ENCODE peak calls at places on chromosomes 16 and 17, in ten cellular contexts. I is caudate nucleus; C is lung; R is LHCN-M2; H is retina; A is stimulated activated CD4-positive, alpha-beta T cell treated with anti-CD3 and anti-CD28 coated beads, Interleukin-4, amount 100 ng/mL, for 4 hours; O is RWPE1; K is cardiac muscle cell; U is GM04504; W is EL. Y is an unnamed sample.

GRCh38 chr16:79997257-79997656 is 396.7 kb upstream of the MAF start:
- DNase-seq in U (no peak), H (no peak), K (peak), A (no peak), R (peak), C (no peak), W (peak), O (no peak), I (no peak), Y (no peak)

GRCh38 chr17:29059281-29059680 is 16.3 kb downstream of the PIPOX start:
- DNase-seq in R (peak), H (no peak), I (no peak), U (peak), O (peak), C (no peak), K (no peak), W (peak), A (no peak), Y (no peak)

GRCh38 chr16:83899272-83899897 is 470 bp downstream of the MLYCD start:
- DNase-seq in I (no peak), A (peak), K (peak), O (peak), U (no peak), H (peak), C (peak), W (peak), R (peak), Y (no peak)

GRCh38 chr16:55701442-55702319 is 45.9 kb downstream of the SLC6A2 start:
- DNase-seq in K (peak), I (no peak), A (no peak), C (peak), O (peak), U (peak), R (peak), H (peak), W (peak), Y (no peak)

GRCh38 chr17:39670746-39671145 is 2.5 kb downstream of the PNMT start:
- DNase-seq in C (no peak), I (no peak), A (no peak), W (no peak), R (no peak), U (no peak), H (no peak), K (no peak), O (no peak), Y (no peak)

GRCh38 chr17:62717589-62718342 is 90.3 kb downstream of the MRC2 start:
- DNase-seq in O (no peak), I (no peak), C (no peak), A (no peak), W (no peak), K (no peak), H (no peak), R (no peak), U (no peak), Y (no peak)

GRCh38 chr16:14562691-14563491 is 67.2 kb downstream of the PARN start:
- DNase-seq in O (peak), H (no peak), I (no peak), R (peak), A (no peak), U (no peak), C (no peak), W (no peak), K (peak), Y (no peak)

GRCh38 chr17:73697872-73698271 is 53.6 kb upstream of the SDK2 start:
- DNase-seq in R (no peak), K (no peak), O (no peak), C (no peak), H (no peak), A (no peak), U (no peak), W (no peak), I (no peak), Y (no peak)

GRCh38 chr17:36496018-36496789 is 9.7 kb downstream of the ZNHIT3 start:
- DNase-seq in A (no peak), I (no peak), U (no peak), R (no peak), K (no peak), C (no peak), W (no peak), O (no peak), H (no peak), Y (peak)

GRCh38 chr16:29315916-29316517 is 90.5 kb downstream of the NPIPB11 start:
- DNase-seq in U (no peak), W (no peak), K (no peak), O (no peak), R (no peak), C (no peak), H (peak), A (no peak), I (no peak), Y (no peak)

GRCh38 chr16:89841275-89841674 is 13.0 kb downstream of the SPIRE2 start:
- DNase-seq in H (no peak), I (no peak), R (no peak), K (no peak), W (no peak), O (no peak), U (no peak), A (no peak), C (no peak), Y (no peak)

GRCh38 chr16:3698941-3699340 is 18.4 kb downstream of the TRAP1 start:
- DNase-seq in U (no peak), O (no peak), W (no peak), H (no peak), A (no peak), K (no peak), R (no peak), C (no peak), I (no peak), Y (no peak)

GRCh38 chr17:72812823-72813222 is 279.7 kb downstream of the SLC39A11 start:
- DNase-seq in K (no peak), C (no peak), I (no peak), R (peak), H (no peak), W (peak), U (no peak), A (no peak), O (peak), Y (no peak)

GRCh38 chr17:43368740-43369506 is 29.9 kb upstream of the ARL4D start:
- DNase-seq in A (peak), H (peak), O (peak), I (peak), R (peak), C (peak), U (peak), K (peak), W (peak), Y (peak)

GRCh38 chr17:72466199-72466598 is 345.4 kb downstream of the SOX9 start:
- DNase-seq in U (peak), K (no peak), H (no peak), I (no peak), C (peak), A (no peak), W (peak), O (peak), R (peak), Y (no peak)

GRCh38 chr16:68752602-68753001 is 15.5 kb downstream of the CDH1 start:
- DNase-seq in O (no peak), C (no peak), U (no peak), W (no peak), H (no peak), K (no peak), I (no peak), R (no peak), A (no peak), Y (no peak)

GRCh38 chr16:13936596-13937081 is 16.7 kb downstream of the ERCC4 start:
- DNase-seq in R (peak), O (peak), U (peak), W (peak), C (no peak), A (no peak), I (no peak), K (no peak), H (no peak), Y (no peak)

GRCh38 chr16:82715833-82716232 is 89.1 kb downstream of the CDH13 start:
- DNase-seq in C (no peak), U (no peak), W (no peak), R (peak), I (no peak), H (no peak), O (no peak), A (no peak), K (peak), Y (no peak)

GRCh38 chr16:21159281-21159951 is 942 bp downstream of the LDAF1 start:
- DNase-seq in W (no peak), O (peak), C (peak), R (no peak), I (no peak), K (peak), A (no peak), H (peak), U (no peak), Y (no peak)

GRCh38 chr16:86432691-86433090 is 77.6 kb upstream of the FOXF1 start:
- DNase-seq in R (no peak), A (no peak), U (no peak), H (peak), C (no peak), K (no peak), O (no peak), I (no peak), W (no peak), Y (no peak)

GRCh38 chr16:75012380-75013081 is 13.7 kb downstream of the ZNRF1 start:
- DNase-seq in K (no peak), C (no peak), A (no peak), R (no peak), W (no peak), O (no peak), U (no peak), H (no peak), I (no peak), Y (no peak)

GRCh38 chr16:12794486-12795399 is 8.9 kb downstream of the CPPED1 start:
- DNase-seq in C (no peak), R (peak), W (no peak), I (no peak), U (no peak), A (no peak), O (no peak), H (no peak), K (no peak), Y (no peak)

GRCh38 chr17:80751460-80752368 is 207.1 kb downstream of the RPTOR start:
- DNase-seq in I (no peak), K (no peak), H (peak), U (peak), O (no peak), R (peak), C (no peak), W (peak), A (no peak), Y (peak)

GRCh38 chr17:81243333-81243664 is 4.2 kb downstream of the NDUFAF8 start:
- DNase-seq in C (no peak), I (no peak), A (no peak), H (no peak), R (no peak), W (no peak), K (no peak), O (no peak), U (no peak), Y (no peak)

GRCh38 chr17:27430882-27431491 is 25.3 kb upstream of the KSR1 start:
- DNase-seq in H (no peak), R (peak), W (peak), C (no peak), A (no peak), K (peak), U (no peak), O (peak), I (no peak), Y (no peak)

GRCh38 chr17:69335018-69335417 is 8.1 kb upstream of the ABCA5 start:
- DNase-seq in I (no peak), C (no peak), U (peak), A (no peak), K (peak), H (no peak), W (peak), R (peak), O (peak), Y (peak)

GRCh38 chr16:995087-995486 is 13.5 kb downstream of the SOX8 start:
- DNase-seq in K (peak), W (no peak), C (no peak), H (no peak), A (no peak), R (peak), U (no peak), O (no peak), I (no peak), Y (no peak)

GRCh38 chr16:27199747-27200146 is 3.6 kb upstream of the KDM8 start:
- DNase-seq in U (no peak), I (no peak), W (peak), O (no peak), A (no peak), C (no peak), H (no peak), K (no peak), R (peak), Y (no peak)

Y was measured in putamen.